ENCODE peak calls at places on chromosomes 2 and 18, in seven cellular contexts. S is BJ; I is stimulated activated CD4-positive, alpha-beta T cell treated with anti-CD3 and anti-CD28 coated beads, Interleukin-2, amount 100 ng/mL, for 4 hours; C is Daoy; M is HEK293T; J is iris pigment epithelial cell; O is EH. E is an unnamed sample.

GRCh38 chr2:162211747-162212146 is 31.5 kb downstream of the FAP start:
- DNase-seq in C (no peak), M (no peak), S (no peak), I (no peak), O (no peak), J (peak), E (no peak)

GRCh38 chr2:140248623-140249022 is 1468.4 kb upstream of the NXPH2 start:
- DNase-seq in S (no peak), M (no peak), J (peak), O (no peak), C (no peak), I (no peak), E (no peak)

GRCh38 chr2:105521176-105521575 is 122.3 kb upstream of the FHL2 start:
- DNase-seq in C (no peak), I (no peak), S (no peak), J (peak), O (peak), M (no peak), E (peak)

GRCh38 chr2:70767699-70768584 is at the start of gene ADD2:
- DNase-seq in C (peak), M (peak), I (peak), O (peak), S (no peak), J (peak), E (peak)

GRCh38 chr2:15560404-15560987 is 638 bp downstream of the NBAS start:
- DNase-seq in I (no peak), O (peak), C (peak), J (peak), S (no peak), M (peak), E (peak)

GRCh38 chr2:62032096-62032495 is 126.6 kb downstream of the COMMD1 start:
- DNase-seq in M (no peak), J (no peak), I (no peak), S (no peak), O (no peak), C (no peak), E (no peak)

GRCh38 chr18:59696311-59697235 is 650 bp downstream of the CCBE1 start:
- DNase-seq in I (no peak), J (peak), C (peak), M (peak), S (no peak), O (peak), E (peak)

GRCh38 chr2:212032536-212033219 is 505.9 kb downstream of the ERBB4 start:
- DNase-seq in C (peak), M (no peak), I (no peak), J (peak), S (no peak), O (peak), E (no peak)

GRCh38 chr2:118047273-118047898 is 33.5 kb upstream of the CCDC93 start:
- DNase-seq in S (no peak), I (no peak), J (peak), C (peak), M (no peak), O (peak), E (peak)

GRCh38 chr2:146949400-146949799 is 895.4 kb upstream of the ACVR2A start:
- DNase-seq in M (no peak), I (no peak), O (no peak), S (no peak), J (no peak), C (no peak), E (no peak)

GRCh38 chr2:157443795-157444642 is at the start of gene CYTIP:
- DNase-seq in J (no peak), S (no peak), O (no peak), I (peak), M (no peak), C (no peak), E (no peak)

GRCh38 chr2:102141011-102141914 is 1.3 kb upstream of the IL1R1 start:
- DNase-seq in O (peak), M (no peak), S (peak), I (no peak), J (peak), C (no peak), E (no peak)

GRCh38 chr18:78984941-78985784 is 5.5 kb downstream of the SALL3 start:
- DNase-seq in S (no peak), J (peak), I (no peak), O (no peak), C (peak), M (peak), E (peak)

GRCh38 chr2:140401056-140401455 is 1620.9 kb upstream of the NXPH2 start:
- DNase-seq in I (no peak), S (no peak), J (no peak), M (no peak), O (no peak), C (no peak), E (no peak)

GRCh38 chr18:50559750-50560680 is at the start of gene MAPK4:
- DNase-seq in O (peak), J (peak), I (peak), S (no peak), C (peak), M (peak), E (peak)

GRCh38 chr2:74474899-74475298 is 2.4 kb upstream of the MRPL53 start:
- DNase-seq in C (no peak), S (no peak), J (no peak), M (no peak), O (no peak), I (no peak), E (no peak)

GRCh38 chr18:75502286-75502685 is 74.8 kb upstream of the SMIM21 start:
- DNase-seq in O (peak), I (no peak), C (no peak), S (no peak), J (peak), M (no peak), E (no peak)

GRCh38 chr2:46241344-46241743 is 55.9 kb upstream of the EPAS1 start:
- DNase-seq in C (peak), M (no peak), J (peak), I (no peak), S (no peak), O (peak), E (no peak)

GRCh38 chr2:216404010-216404618 is 8.2 kb upstream of the SMARCAL1 start:
- DNase-seq in M (peak), O (peak), I (peak), C (peak), J (peak), S (no peak), E (peak)

GRCh38 chr2:213172641-213173040 is 21.2 kb upstream of the IKZF2 start:
- DNase-seq in I (no peak), O (no peak), M (no peak), J (no peak), S (no peak), C (no peak), E (no peak)

GRCh38 chr18:70377857-70378701 is 89.2 kb downstream of the SOCS6 start:
- DNase-seq in C (no peak), S (no peak), O (no peak), I (no peak), M (no peak), J (no peak), E (no peak)

GRCh38 chr2:30332791-30333453 is 101.6 kb downstream of the LBH start:
- DNase-seq in C (no peak), M (no peak), S (no peak), O (no peak), J (no peak), I (peak), E (no peak)

GRCh38 chr18:74294526-74294925 is 2.8 kb upstream of the CYB5A start:
- DNase-seq in I (no peak), J (no peak), C (no peak), O (peak), S (no peak), M (no peak), E (no peak)

GRCh38 chr18:35443434-35443833 is 54.3 kb downstream of the INO80C start:
- DNase-seq in M (no peak), I (no peak), J (no peak), O (no peak), S (no peak), C (no peak), E (no peak)

GRCh38 chr2:10036095-10036879 is 7.1 kb upstream of the KLF11 start:
- DNase-seq in M (no peak), I (no peak), C (peak), S (no peak), J (peak), O (peak), E (peak)

GRCh38 chr2:241891988-241892298 is 22.4 kb downstream of the RTP5 start:
- DNase-seq in I (no peak), J (no peak), M (no peak), C (no peak), O (no peak), S (no peak), E (no peak)

GRCh38 chr2:40097691-40098376 is 318.8 kb upstream of the THUMPD2 start:
- DNase-seq in J (peak), I (no peak), C (peak), S (no peak), M (no peak), O (peak), E (no peak)

GRCh38 chr2:160371251-160372009 is 122.2 kb downstream of the RBMS1 start:
- DNase-seq in M (peak), I (no peak), C (peak), O (peak), J (no peak), S (no peak), E (no peak)

GRCh38 chr18:73136134-73136533 is 268.3 kb upstream of the NETO1 start:
- DNase-seq in J (peak), O (peak), S (no peak), M (no peak), C (no peak), I (no peak), E (peak)

GRCh38 chr18:10736984-10737383 is 211.2 kb downstream of the NAPG start:
- DNase-seq in C (no peak), I (no peak), M (no peak), S (no peak), J (peak), O (peak), E (no peak)

GRCh38 chr2:218369374-218369773 is 12.7 kb upstream of the SLC11A1 start:
- DNase-seq in I (no peak), M (no peak), C (no peak), J (no peak), S (no peak), O (no peak), E (no peak)

GRCh38 chr2:149145314-149146295 is 107.1 kb downstream of the LYPD6B start:
- DNase-seq in C (no peak), I (no peak), M (no peak), S (no peak), J (no peak), O (peak), E (no peak)

GRCh38 chr2:210199186-210199765 is 26.0 kb downstream of the ACADL start:
- DNase-seq in C (peak), S (no peak), J (peak), I (no peak), O (peak), M (peak), E (peak)

GRCh38 chr2:191754103-191754502 is 76.2 kb downstream of the NABP1 start:
- DNase-seq in C (no peak), J (no peak), I (no peak), M (no peak), O (no peak), S (no peak), E (no peak)

GRCh38 chr2:157032019-157032418 is 225.5 kb upstream of the GALNT5 start:
- DNase-seq in O (peak), M (no peak), C (peak), S (peak), I (no peak), J (peak), E (peak)

GRCh38 chr2:184602734-184603133 is 4.4 kb downstream of the ZNF804A start:
- DNase-seq in I (no peak), O (no peak), C (no peak), M (no peak), S (no peak), J (no peak), E (no peak)